ENCODE peak calls at places on chromosome 15, in seven cellular contexts. R is AG04450; G is CD4-positive, alpha-beta T cell; V is epithelial cell of proximal tubule; H is OCI-LY7; T is activated CD8-positive, alpha-beta T cell treated with anti-CD3 and anti-CD28 coated beads for 36 hours; B is lung. C is an unnamed sample.
A peak's percentile ranks its signal among the peaks of the same experiment; 100 is the strongest.

GRCh38 chr15:42576776-42577175 is 1.4 kb downstream of the STARD9 start:
- DNase-seq in R (no peak), G (no peak), V (no peak), H (peak; percentile 36), T (peak; percentile 27), B (no peak), C (peak; percentile 28)

GRCh38 chr15:72732554-72732953 is 46.5 kb downstream of the BBS4 start:
- DNase-seq in R (no peak), G (no peak), V (no peak), H (no peak), T (no peak), B (no peak), C (no peak)

GRCh38 chr15:87841426-87841998 is 415.0 kb downstream of the NTRK3 start:
- DNase-seq in R (no peak), G (no peak), V (no peak), H (no peak), T (no peak), B (no peak), C (no peak)

GRCh38 chr15:92883643-92884458 is 16.3 kb upstream of the CHD2 start:
- DNase-seq in R (no peak), G (no peak), V (no peak), H (peak; percentile 58), T (peak; percentile 25), B (no peak), C (no peak)

GRCh38 chr15:42832577-42832976 is 88.0 kb downstream of the TTBK2 start:
- DNase-seq in R (peak; percentile 8), G (no peak), V (peak; percentile 82), H (no peak), T (no peak), B (no peak), C (no peak)

GRCh38 chr15:60844431-60845174 is 365.7 kb upstream of the ICE2 start:
- DNase-seq in R (no peak), G (peak; percentile 52), V (no peak), H (no peak), T (peak; percentile 82), B (no peak), C (no peak)

GRCh38 chr15:78455749-78456148 is 17.7 kb downstream of the IREB2 start:
- DNase-seq in R (no peak), G (no peak), V (no peak), H (no peak), T (no peak), B (no peak), C (no peak)

GRCh38 chr15:83320831-83321230 is 36.4 kb upstream of the BNC1 start:
- DNase-seq in R (no peak), G (no peak), V (no peak), H (no peak), T (no peak), B (no peak), C (no peak)

GRCh38 chr15:40902605-40903561 is 8.6 kb downstream of the VPS18 start:
- DNase-seq in R (no peak), G (no peak), V (no peak), H (peak; percentile 80), T (no peak), B (peak; percentile 60), C (no peak)

GRCh38 chr15:90184119-90184785 is 16.9 kb upstream of the SEMA4B start:
- DNase-seq in R (no peak), G (no peak), V (peak; percentile 80), H (no peak), T (peak; percentile 28), B (peak; percentile 89), C (peak; percentile 78)

GRCh38 chr15:38612159-38612863 is 47.7 kb upstream of the RASGRP1 start:
- DNase-seq in R (no peak), G (peak; percentile 2), V (no peak), H (no peak), T (peak; percentile 77), B (no peak), C (no peak)

GRCh38 chr15:65337436-65338070 is 33.1 kb downstream of the RNU5B-1 start:
- DNase-seq in R (no peak), G (no peak), V (no peak), H (no peak), T (no peak), B (no peak), C (no peak)

GRCh38 chr15:90086868-90087268 is 15.4 kb downstream of the IDH2 start:
- DNase-seq in R (no peak), G (peak; percentile 32), V (no peak), H (peak; percentile 69), T (peak; percentile 73), B (no peak), C (peak; percentile 71)

GRCh38 chr15:79092382-79092781 is 1.8 kb upstream of the RASGRF1 start:
- DNase-seq in R (no peak), G (no peak), V (no peak), H (no peak), T (no peak), B (no peak), C (no peak)

GRCh38 chr15:23690450-23690852 is 3.3 kb upstream of the NDN start:
- DNase-seq in R (peak; percentile 49), G (no peak), V (no peak), H (no peak), T (no peak), B (peak; percentile 51), C (no peak)

GRCh38 chr15:63449711-63450110 is 54.7 kb upstream of the USP3 start:
- DNase-seq in R (no peak), G (no peak), V (no peak), H (no peak), T (no peak), B (no peak), C (no peak)

GRCh38 chr15:38436993-38437392 is 16.9 kb upstream of the FAM98B start:
- DNase-seq in R (no peak), G (no peak), V (no peak), H (no peak), T (no peak), B (no peak), C (no peak)

GRCh38 chr15:67835349-67836133 is 4.3 kb downstream of the RNU6-1 start:
- DNase-seq in R (no peak), G (no peak), V (no peak), H (no peak), T (no peak), B (no peak), C (no peak)

GRCh38 chr15:67836955-67837354 is 2.9 kb downstream of the RNU6-1 start:
- DNase-seq in R (no peak), G (no peak), V (no peak), H (no peak), T (no peak), B (no peak), C (no peak)

GRCh38 chr15:67836477-67836876 is 3.4 kb downstream of the RNU6-1 start:
- DNase-seq in R (no peak), G (peak; percentile 34), V (no peak), H (peak; percentile 73), T (peak; percentile 71), B (no peak), C (no peak)

GRCh38 chr15:67834593-67835348 is 5.1 kb downstream of the RNU6-1 start:
- DNase-seq in R (no peak), G (no peak), V (no peak), H (no peak), T (no peak), B (no peak), C (no peak)

DNA sequence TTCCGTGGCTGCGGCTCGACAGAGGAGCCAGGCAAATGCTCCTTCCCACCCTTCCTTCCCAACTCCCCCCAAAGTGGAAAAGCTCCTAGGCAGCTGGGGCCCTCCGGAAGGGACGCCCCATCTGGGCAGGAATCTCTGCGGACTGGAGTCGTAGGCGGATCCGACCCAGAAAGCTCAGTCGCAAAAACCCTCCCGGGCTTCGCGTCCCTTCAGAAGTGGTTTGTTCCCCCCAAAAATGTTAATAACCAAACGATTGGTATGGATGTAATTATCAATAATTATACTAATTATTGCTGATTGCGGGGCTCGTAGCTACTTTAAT is 3.8 kb downstream of the RNU6-1 start:
- DNase-seq in R (no peak), G (no peak), V (no peak), H (no peak), T (no peak), B (no peak), C (no peak)
- TF ChIP-seq CTCF in R (no peak), G (no peak), V (no peak), H (no peak), T (no peak), B (no peak), C (no peak)

DNA sequence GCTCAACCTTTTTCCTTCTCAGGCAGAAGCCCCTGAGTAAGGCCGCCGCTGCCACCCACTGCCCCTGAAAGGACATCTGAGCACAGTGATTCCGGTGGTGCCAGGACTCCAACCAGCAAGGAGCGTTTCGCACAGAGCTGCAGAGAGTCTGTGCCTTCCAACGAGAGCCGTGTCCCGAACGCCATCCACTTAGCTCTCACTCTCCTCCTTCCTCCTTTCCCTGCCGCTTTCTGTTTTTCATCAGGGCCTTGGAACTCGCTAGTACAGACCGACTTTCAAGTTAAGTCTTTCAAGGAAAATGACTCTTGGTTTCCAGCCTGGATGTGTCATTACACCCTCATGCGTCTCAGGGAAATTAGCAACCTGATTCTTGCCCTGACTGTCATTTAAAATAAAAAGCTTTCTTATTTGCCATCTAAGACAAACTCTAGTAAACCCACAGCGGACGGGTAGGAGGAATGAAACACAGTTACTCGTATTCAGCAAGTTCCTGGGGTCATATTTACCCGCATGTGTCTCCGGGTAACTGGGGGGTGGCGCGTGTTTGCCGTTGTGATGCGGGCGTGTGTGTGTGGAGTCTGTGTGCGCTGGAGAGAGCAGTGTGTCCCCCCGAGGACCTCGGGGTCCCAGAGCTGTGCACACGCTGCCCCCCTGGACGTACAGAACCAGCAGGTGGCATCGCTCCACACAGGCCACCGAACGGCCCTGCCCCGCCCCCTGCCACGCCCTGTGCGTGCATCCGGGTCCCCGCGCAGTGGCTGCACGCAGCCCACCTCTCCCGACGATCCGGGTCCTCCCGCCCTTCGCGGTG is 30.4 kb upstream of the ALDH1A3 start:
- DNase-seq in R (no peak), G (peak; percentile 18), V (no peak), H (peak; percentile 82), T (peak; percentile 74), B (peak; percentile 62), C (peak; percentile 69)
- TF ChIP-seq CTCF in R (no peak), G (no peak), V (peak; percentile 42), H (peak; percentile 75), T (no peak), B (no peak), C (peak; percentile 18)

GRCh38 chr15:100384108-100384410 is 42.3 kb upstream of the ADAMTS17 start:
- DNase-seq in R (no peak), G (no peak), V (no peak), H (no peak), T (no peak), B (no peak), C (no peak)

GRCh38 chr15:100385300-100385699 is 43.5 kb upstream of the ADAMTS17 start:
- DNase-seq in R (no peak), G (no peak), V (no peak), H (no peak), T (no peak), B (no peak), C (no peak)

GRCh38 chr15:100383302-100384107 is 41.7 kb upstream of the ADAMTS17 start:
- DNase-seq in R (no peak), G (no peak), V (no peak), H (peak; percentile 17), T (peak; percentile 36), B (peak; percentile 38), C (no peak)
- TF ChIP-seq CTCF in R (peak; percentile 8), G (peak; percentile 22), V (peak; percentile 50), H (peak; percentile 66), T (peak; percentile 35), B (peak; percentile 10), C (peak; percentile 31)

DNA sequence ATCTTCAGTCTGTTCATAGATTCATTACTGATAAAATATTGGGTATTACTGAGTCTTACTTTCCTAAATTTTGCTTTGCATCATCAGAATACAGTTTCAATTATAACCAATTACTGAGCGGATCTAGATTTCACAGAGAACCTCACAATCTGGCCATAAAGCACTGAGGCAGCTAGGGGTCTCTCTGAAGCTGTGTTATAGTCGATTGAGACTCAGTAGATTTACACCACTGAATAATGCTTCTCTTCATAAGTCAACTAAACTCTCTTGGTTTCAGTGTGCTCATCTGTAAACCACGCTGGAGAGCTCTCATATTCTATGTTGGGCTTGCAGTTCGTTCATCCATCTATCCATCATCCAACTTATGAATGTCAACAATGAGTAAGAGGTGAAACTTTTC is 180.6 kb downstream of the GREM1 start:
- DNase-seq in R (no peak), G (no peak), V (no peak), H (peak; percentile 55), T (no peak), B (no peak), C (no peak)
- TF ChIP-seq CTCF in R (no peak), G (no peak), V (no peak), H (peak; percentile 67), T (no peak), B (no peak), C (no peak)

C was measured in GM10248.